ENCODE peak calls at places on chromosomes 1 and 21, in five cellular contexts. One of them, this sample, is unnamed.

GRCh38 chr1:17874231-17874630 is 119.1 kb downstream of the ACTL8 start:
- DNase-seq in GM12865: no peak
- DNase-seq in heart right ventricle: no peak
- DNase-seq in heart left ventricle: no peak
- DNase-seq in AG09309: peak
- DNase-seq in this sample: peak

GRCh38 chr1:244863491-244864252 is 671 bp downstream of the HNRNPU start:
- DNase-seq in GM12865: no peak
- DNase-seq in heart right ventricle: peak
- DNase-seq in heart left ventricle: peak
- DNase-seq in AG09309: no peak
- DNase-seq in this sample: no peak

GRCh38 chr1:102191723-102192122 is 195.0 kb upstream of the OLFM3 start:
- DNase-seq in GM12865: peak
- DNase-seq in heart right ventricle: peak
- DNase-seq in heart left ventricle: no peak
- DNase-seq in AG09309: no peak
- DNase-seq in this sample: no peak

GRCh38 chr1:247209306-247209900 is 37.6 kb upstream of the ZNF124 start:
- DNase-seq in GM12865: no peak
- DNase-seq in heart right ventricle: no peak
- DNase-seq in heart left ventricle: no peak
- DNase-seq in AG09309: no peak
- DNase-seq in this sample: no peak

GRCh38 chr1:173823776-173824314 is 628 bp upstream of the DARS2 start:
- DNase-seq in GM12865: no peak
- DNase-seq in heart right ventricle: no peak
- DNase-seq in heart left ventricle: no peak
- DNase-seq in AG09309: no peak
- DNase-seq in this sample: no peak

GRCh38 chr1:39980555-39981313 is 25.8 kb downstream of the MFSD2A start:
- DNase-seq in GM12865: no peak
- DNase-seq in heart right ventricle: no peak
- DNase-seq in heart left ventricle: no peak
- DNase-seq in AG09309: no peak
- DNase-seq in this sample: no peak

GRCh38 chr1:51936531-51936930 is 54.0 kb downstream of the RAB3B start:
- DNase-seq in GM12865: no peak
- DNase-seq in heart right ventricle: no peak
- DNase-seq in heart left ventricle: no peak
- DNase-seq in AG09309: no peak
- DNase-seq in this sample: no peak

GRCh38 chr1:169859001-169859400 is 34.7 kb downstream of the SCYL3 start:
- DNase-seq in GM12865: no peak
- DNase-seq in heart right ventricle: no peak
- DNase-seq in heart left ventricle: no peak
- DNase-seq in AG09309: no peak
- DNase-seq in this sample: no peak

GRCh38 chr1:4172659-4173599 is 272.9 kb upstream of the C1orf174 start:
- DNase-seq in GM12865: peak
- DNase-seq in heart right ventricle: no peak
- DNase-seq in heart left ventricle: no peak
- DNase-seq in AG09309: no peak
- DNase-seq in this sample: no peak

GRCh38 chr21:36381841-36382589 is 3.2 kb upstream of the CHAF1B start:
- DNase-seq in GM12865: no peak
- DNase-seq in heart right ventricle: no peak
- DNase-seq in heart left ventricle: no peak
- DNase-seq in AG09309: no peak
- DNase-seq in this sample: no peak

GRCh38 chr1:28176492-28177470 is at the start of gene PTAFR:
- DNase-seq in GM12865: peak
- DNase-seq in heart right ventricle: no peak
- DNase-seq in heart left ventricle: peak
- DNase-seq in AG09309: no peak
- DNase-seq in this sample: no peak

GRCh38 chr1:213070399-213070798 is 19.4 kb downstream of the RPS6KC1 start:
- DNase-seq in GM12865: peak
- DNase-seq in heart right ventricle: peak
- DNase-seq in heart left ventricle: no peak
- DNase-seq in AG09309: peak
- DNase-seq in this sample: no peak

GRCh38 chr1:197099444-197099843 is 32.4 kb upstream of the F13B start:
- DNase-seq in GM12865: no peak
- DNase-seq in heart right ventricle: no peak
- DNase-seq in heart left ventricle: no peak
- DNase-seq in AG09309: no peak
- DNase-seq in this sample: no peak

GRCh38 chr1:28602536-28603439 is 10.7 kb downstream of the RAB42 start:
- DNase-seq in GM12865: peak
- DNase-seq in heart right ventricle: peak
- DNase-seq in heart left ventricle: peak
- DNase-seq in AG09309: peak
- DNase-seq in this sample: no peak

GRCh38 chr1:230629511-230629910 is 12.8 kb upstream of the COG2 start:
- DNase-seq in GM12865: no peak
- DNase-seq in heart right ventricle: no peak
- DNase-seq in heart left ventricle: no peak
- DNase-seq in AG09309: no peak
- DNase-seq in this sample: no peak
- TF ChIP-seq CTCF in GM12865: no peak
- TF ChIP-seq CTCF in heart right ventricle: no peak
- TF ChIP-seq CTCF in heart left ventricle: no peak
- TF ChIP-seq CTCF in AG09309: no peak
- TF ChIP-seq CTCF in this sample: no peak

GRCh38 chr1:216498277-216498676 is 75.0 kb upstream of the USH2A start:
- DNase-seq in GM12865: no peak
- DNase-seq in heart right ventricle: no peak
- DNase-seq in heart left ventricle: no peak
- DNase-seq in AG09309: no peak
- DNase-seq in this sample: no peak

GRCh38 chr1:216500273-216500967 is 77.2 kb upstream of the USH2A start:
- DNase-seq in GM12865: no peak
- DNase-seq in heart right ventricle: no peak
- DNase-seq in heart left ventricle: no peak
- DNase-seq in AG09309: no peak
- DNase-seq in this sample: no peak

GRCh38 chr1:216499581-216500272 is 76.5 kb upstream of the USH2A start:
- DNase-seq in GM12865: no peak
- DNase-seq in heart right ventricle: no peak
- DNase-seq in heart left ventricle: no peak
- DNase-seq in AG09309: no peak
- DNase-seq in this sample: no peak

DNA sequence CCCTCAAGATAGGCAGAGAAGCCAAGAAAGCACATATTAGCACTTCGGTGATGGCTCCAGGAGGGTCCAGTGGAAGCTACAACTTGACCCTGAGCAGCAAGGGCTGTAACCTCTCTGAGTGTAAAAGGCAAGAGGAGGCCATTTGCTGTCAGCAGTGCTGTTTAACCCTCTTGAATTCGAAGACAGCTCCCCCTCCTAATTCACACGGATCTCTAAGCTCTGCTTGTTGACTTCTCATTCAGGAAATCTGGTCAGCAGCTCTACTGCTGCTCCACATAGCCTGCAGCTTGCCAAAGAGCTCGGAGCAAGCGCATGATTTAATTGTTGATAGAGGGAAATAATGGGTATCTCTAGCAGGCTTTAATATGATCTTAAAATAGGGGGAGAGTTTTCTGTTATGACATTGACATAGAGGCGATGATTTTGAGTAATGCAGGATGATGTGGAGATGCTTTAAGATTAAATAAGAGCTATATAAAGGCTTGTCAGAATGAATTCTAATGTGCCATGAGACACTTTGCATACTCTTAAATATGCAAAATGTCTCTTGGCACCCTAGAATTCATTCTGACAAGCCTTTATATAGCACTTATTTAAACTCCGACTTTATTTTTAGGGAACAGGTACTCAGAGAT is 79.4 kb upstream of the USH2A start:
- DNase-seq in GM12865: no peak
- DNase-seq in heart right ventricle: no peak
- DNase-seq in heart left ventricle: no peak
- DNase-seq in AG09309: no peak
- DNase-seq in this sample: no peak
- H3K4me3 ChIP-seq in GM12865: no peak
- H3K4me3 ChIP-seq in heart right ventricle: no peak
- H3K4me3 ChIP-seq in heart left ventricle: no peak
- H3K4me3 ChIP-seq in AG09309: no peak
- H3K4me3 ChIP-seq in this sample: no peak

DNA sequence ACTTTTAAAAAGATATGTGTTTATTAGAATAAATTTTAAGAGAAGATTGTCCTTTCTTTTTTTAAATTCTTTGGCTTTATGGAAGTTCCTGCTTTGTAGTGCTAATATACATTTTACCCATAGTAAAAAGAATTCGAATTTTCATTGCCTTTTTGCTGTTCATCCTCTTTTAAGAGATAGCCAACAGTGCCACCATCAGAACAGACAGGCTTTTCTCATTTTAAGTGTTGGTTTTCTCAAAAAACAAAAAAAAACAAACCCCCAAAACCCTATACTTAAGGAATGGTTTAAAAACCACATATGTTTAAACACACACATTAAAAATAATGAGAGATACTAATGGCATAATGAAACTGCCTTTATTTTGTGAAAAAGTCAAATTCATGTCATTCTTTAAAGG is 118.8 kb downstream of the NEK7 start:
- DNase-seq in GM12865: no peak
- DNase-seq in heart right ventricle: no peak
- DNase-seq in heart left ventricle: no peak
- DNase-seq in AG09309: no peak
- DNase-seq in this sample: no peak
- TF ChIP-seq CTCF in GM12865: no peak
- TF ChIP-seq CTCF in heart right ventricle: no peak
- TF ChIP-seq CTCF in heart left ventricle: no peak
- TF ChIP-seq CTCF in AG09309: peak
- TF ChIP-seq CTCF in this sample: no peak

DNA sequence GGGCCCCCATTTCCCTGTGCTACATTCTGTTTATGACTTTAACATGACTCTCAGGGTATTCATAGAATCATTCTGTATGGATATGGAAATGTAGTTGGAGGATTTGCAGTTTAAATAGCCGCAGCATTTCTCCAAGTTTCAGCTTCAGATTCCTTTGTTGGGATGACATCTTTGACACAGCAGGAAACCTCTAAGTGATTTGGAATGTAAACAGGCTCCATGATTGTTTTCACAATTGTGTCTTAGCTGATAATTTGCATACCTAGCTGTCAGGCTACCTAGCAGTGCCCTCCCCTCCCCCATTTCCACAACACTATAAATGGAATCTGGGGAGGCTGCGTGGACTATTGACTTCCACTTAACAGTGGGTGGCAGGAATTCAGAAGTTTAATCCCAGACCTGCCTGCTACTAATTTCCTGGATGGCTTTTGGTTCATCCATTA is 290.2 kb downstream of the HLX start:
- DNase-seq in GM12865: no peak
- DNase-seq in heart right ventricle: no peak
- DNase-seq in heart left ventricle: no peak
- DNase-seq in AG09309: no peak
- DNase-seq in this sample: no peak
- H3K4me3 ChIP-seq in GM12865: no peak
- H3K4me3 ChIP-seq in heart right ventricle: no peak
- H3K4me3 ChIP-seq in heart left ventricle: no peak
- H3K4me3 ChIP-seq in AG09309: no peak
- H3K4me3 ChIP-seq in this sample: no peak

DNA sequence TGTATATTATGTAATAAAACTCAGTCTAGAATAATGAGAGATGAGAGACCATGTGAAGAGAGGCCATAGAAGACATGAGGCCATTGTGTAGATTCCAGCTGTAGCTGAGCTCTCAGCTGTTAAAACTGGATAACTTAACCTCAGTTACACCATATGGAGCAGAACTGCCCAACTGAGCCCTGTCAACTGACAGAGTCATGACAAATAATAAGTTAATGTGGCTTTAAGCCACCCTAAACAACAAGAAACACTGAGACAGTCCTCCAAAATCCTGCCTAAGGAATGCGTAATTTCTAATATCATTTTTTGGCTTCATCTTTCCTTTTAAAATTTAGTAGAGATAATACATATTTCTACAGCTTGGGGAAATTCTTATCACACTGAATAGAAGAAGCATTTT is 580.0 kb upstream of the RGS18 start:
- DNase-seq in GM12865: no peak
- DNase-seq in heart right ventricle: no peak
- DNase-seq in heart left ventricle: no peak
- DNase-seq in AG09309: no peak
- DNase-seq in this sample: no peak
- TF ChIP-seq CTCF in GM12865: no peak
- TF ChIP-seq CTCF in heart right ventricle: no peak
- TF ChIP-seq CTCF in heart left ventricle: no peak
- TF ChIP-seq CTCF in AG09309: no peak
- TF ChIP-seq CTCF in this sample: no peak

GRCh38 chr1:24020032-24020431 is 39.9 kb upstream of the SRSF10 start:
- DNase-seq in GM12865: no peak
- DNase-seq in heart right ventricle: peak
- DNase-seq in heart left ventricle: no peak
- DNase-seq in AG09309: no peak
- DNase-seq in this sample: no peak

GRCh38 chr1:24021403-24022266 is 41.5 kb upstream of the SRSF10 start:
- DNase-seq in GM12865: no peak
- DNase-seq in heart right ventricle: peak
- DNase-seq in heart left ventricle: peak
- DNase-seq in AG09309: no peak
- DNase-seq in this sample: no peak

GRCh38 chr1:24015226-24016210 is 35.4 kb upstream of the SRSF10 start:
- DNase-seq in GM12865: no peak
- DNase-seq in heart right ventricle: peak
- DNase-seq in heart left ventricle: no peak
- DNase-seq in AG09309: peak
- DNase-seq in this sample: peak

GRCh38 chr1:24020470-24020869 is 40.3 kb upstream of the SRSF10 start:
- DNase-seq in GM12865: no peak
- DNase-seq in heart right ventricle: no peak
- DNase-seq in heart left ventricle: no peak
- DNase-seq in AG09309: no peak
- DNase-seq in this sample: no peak

DNA sequence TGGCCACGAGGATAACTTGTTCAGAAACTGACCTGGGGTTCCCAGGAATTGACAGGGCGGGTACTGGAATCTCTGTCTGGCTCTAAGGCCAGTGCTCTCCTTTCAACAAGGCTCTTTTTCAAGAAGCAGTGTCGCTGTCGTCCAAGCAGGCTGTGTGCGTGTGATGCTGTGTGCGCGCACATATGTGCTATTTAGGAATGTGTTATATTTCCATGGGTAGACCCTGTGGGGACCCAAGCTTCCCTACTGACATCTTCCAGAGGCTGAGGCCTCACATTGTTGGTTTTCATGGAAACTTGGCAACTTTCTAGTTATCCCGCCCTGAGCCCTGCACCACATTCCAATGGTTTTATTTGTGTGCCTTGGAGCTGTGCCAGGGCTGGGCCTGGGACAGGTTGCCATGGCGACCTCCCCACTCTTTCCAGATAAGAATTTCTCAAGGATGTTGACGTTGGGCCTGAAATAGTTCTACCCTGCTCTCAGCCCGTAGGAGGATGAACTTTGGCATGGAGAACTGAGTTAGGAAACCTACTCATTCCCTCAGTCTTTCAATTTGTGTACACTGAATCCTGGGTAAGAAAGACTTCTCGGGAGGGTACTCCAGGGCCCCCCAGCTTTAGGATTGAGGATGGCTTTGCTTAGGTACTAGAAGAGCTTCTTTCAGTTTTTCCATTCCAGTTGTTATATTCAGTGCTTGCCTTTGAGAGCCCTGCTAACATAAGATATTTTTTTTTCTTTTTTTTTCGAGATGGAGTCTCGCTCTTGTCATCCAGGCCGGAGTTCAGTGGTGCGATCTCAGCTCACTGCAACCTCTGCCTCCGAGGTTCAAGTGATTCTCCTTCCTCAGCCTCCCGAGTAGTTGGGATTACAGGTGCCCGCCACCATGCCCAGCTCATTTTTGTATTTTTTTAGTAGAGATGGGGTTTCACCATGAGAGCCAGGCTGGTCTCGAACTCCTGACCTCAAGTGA is 38.8 kb upstream of the SRSF10 start:
- DNase-seq in GM12865: no peak
- DNase-seq in heart right ventricle: peak
- DNase-seq in heart left ventricle: peak
- DNase-seq in AG09309: peak
- DNase-seq in this sample: peak
- H3K4me3 ChIP-seq in GM12865: no peak
- H3K4me3 ChIP-seq in heart right ventricle: peak
- H3K4me3 ChIP-seq in heart left ventricle: peak
- H3K4me3 ChIP-seq in AG09309: no peak
- H3K4me3 ChIP-seq in this sample: no peak

This sample was measured in BJ.